ENCODE peak calls at places on chromosomes 12 and 14, in six cellular contexts. W is IMR-90, A is H1, O is mesenchymal stem cell, U is H9, R is trophoblast cell. Q is an unnamed sample.

GRCh38 chr12:100840748-100841147 is 46.2 kb downstream of the ANO4 start:
- DNase-seq in A (no peak), O (no peak), U (no peak), R (peak), W (no peak), Q (no peak)

GRCh38 chr14:68669644-68670343 is 123.1 kb downstream of the ZFP36L1 start:
- DNase-seq in W (no peak), A (no peak), R (no peak), U (no peak), O (no peak), Q (no peak)

GRCh38 chr14:74964787-74965769 is 9.7 kb upstream of the PGF start:
- DNase-seq in U (no peak), R (no peak), A (no peak), W (peak), O (peak), Q (no peak)

GRCh38 chr12:115088328-115088994 is 404.5 kb upstream of the TBX3 start:
- DNase-seq in U (no peak), O (no peak), R (no peak), A (no peak), W (no peak), Q (no peak)

GRCh38 chr14:34465069-34465859 is 3.2 kb upstream of the SPTSSA start:
- DNase-seq in R (no peak), A (no peak), U (no peak), O (peak), W (peak), Q (no peak)

GRCh38 chr14:49594347-49595089 is 4.2 kb upstream of the LRR1 start:
- DNase-seq in U (no peak), W (peak), A (no peak), R (no peak), O (peak), Q (no peak)

GRCh38 chr14:24952851-24953666 is 96.9 kb downstream of the STXBP6 start:
- DNase-seq in W (peak), O (no peak), R (no peak), U (peak), A (no peak), Q (no peak)

GRCh38 chr14:33959692-33960151 is 8.8 kb upstream of the EGLN3 start:
- DNase-seq in W (no peak), O (peak), R (peak), U (peak), A (no peak), Q (no peak)

GRCh38 chr12:95212576-95212975 is 4.7 kb downstream of the FGD6 start:
- DNase-seq in R (no peak), O (no peak), A (no peak), U (no peak), W (no peak), Q (no peak)

GRCh38 chr12:20829919-20830318 is 19.4 kb downstream of the SLCO1B3 start:
- DNase-seq in R (no peak), W (no peak), A (no peak), O (no peak), U (no peak), Q (no peak)

GRCh38 chr12:43009866-43010265 is 420.3 kb upstream of the PRICKLE1 start:
- DNase-seq in A (no peak), R (no peak), U (no peak), O (no peak), W (no peak), Q (no peak)

GRCh38 chr12:113227169-113227568 is 5.9 kb downstream of the TPCN1 start:
- DNase-seq in U (no peak), W (no peak), A (no peak), O (no peak), R (no peak), Q (no peak)
- H3K27ac ChIP-seq in U (no peak), W (no peak), A (no peak), O (no peak), R (no peak), Q (no peak)

GRCh38 chr12:88662093-88662492 is 81.8 kb upstream of the KITLG start:
- DNase-seq in U (no peak), R (no peak), W (no peak), O (no peak), A (no peak), Q (no peak)
- H4K91ac ChIP-seq in U (no peak), R (no peak), W (no peak), O (peak), A (no peak), Q (no peak)

GRCh38 chr12:6620885-6621274 is 13.7 kb upstream of the CHD4 start:
- DNase-seq in W (no peak), R (no peak), O (no peak), A (no peak), U (no peak), Q (no peak)
- H2AK5ac ChIP-seq in W (no peak), R (no peak), O (no peak), A (peak), U (no peak), Q (peak)

DNA sequence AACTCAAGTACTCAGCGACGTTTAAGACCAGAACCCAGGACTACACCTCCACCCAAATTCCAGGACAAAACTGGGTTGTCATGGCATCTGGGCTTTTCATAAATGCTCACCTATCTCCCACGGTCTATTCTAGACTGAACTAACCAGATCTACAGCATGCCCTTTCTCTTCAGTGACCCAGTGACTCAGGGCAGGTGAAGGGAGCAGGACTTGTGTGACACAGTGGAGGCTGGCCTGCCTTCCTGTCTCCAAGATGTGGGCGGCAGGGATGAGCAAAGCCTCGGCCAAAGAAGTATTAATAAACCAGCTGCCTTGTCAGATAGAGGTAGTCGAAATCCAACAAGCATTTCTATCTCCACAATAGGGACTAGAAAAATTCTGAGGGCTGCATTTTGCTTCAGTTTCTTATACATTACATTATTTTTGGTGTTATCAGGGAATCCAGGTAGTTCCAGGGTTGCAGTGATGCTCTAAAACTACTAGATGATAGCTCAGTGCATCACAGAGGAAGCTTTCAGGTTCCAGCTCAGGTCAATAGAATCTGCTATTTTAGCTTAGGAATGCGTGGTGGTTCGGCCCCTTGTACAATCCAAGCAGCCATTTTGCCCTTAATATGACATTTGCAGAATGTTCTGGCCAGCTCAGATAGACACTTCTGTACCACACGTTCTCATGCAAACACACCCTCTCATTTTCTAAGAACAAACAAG is 4.2 kb upstream of the GLRX5 start:
- DNase-seq in W (no peak), A (no peak), U (no peak), O (no peak), R (peak), Q (no peak)
- H3K27ac ChIP-seq in W (peak), A (no peak), U (no peak), O (no peak), R (no peak), Q (no peak)

GRCh38 chr12:70606001-70606400 is 31.2 kb downstream of the PTPRB start:
- DNase-seq in O (no peak), A (no peak), R (no peak), U (no peak), W (peak), Q (no peak)

GRCh38 chr12:70608184-70608583 is 29.0 kb downstream of the PTPRB start:
- DNase-seq in U (no peak), R (no peak), O (no peak), W (no peak), A (no peak), Q (no peak)

GRCh38 chr12:70609739-70610491 is 27.3 kb downstream of the PTPRB start:
- DNase-seq in U (peak), O (peak), A (no peak), R (no peak), W (no peak), Q (no peak)

GRCh38 chr12:70607107-70607506 is 30.1 kb downstream of the PTPRB start:
- DNase-seq in A (no peak), R (no peak), O (no peak), U (no peak), W (no peak), Q (no peak)

GRCh38 chr12:70609203-70609602 is 28.0 kb downstream of the PTPRB start:
- DNase-seq in R (no peak), O (no peak), W (no peak), U (no peak), A (no peak), Q (no peak)
- H4K91ac ChIP-seq in R (no peak), O (no peak), W (no peak), U (no peak), A (no peak), Q (no peak)

DNA sequence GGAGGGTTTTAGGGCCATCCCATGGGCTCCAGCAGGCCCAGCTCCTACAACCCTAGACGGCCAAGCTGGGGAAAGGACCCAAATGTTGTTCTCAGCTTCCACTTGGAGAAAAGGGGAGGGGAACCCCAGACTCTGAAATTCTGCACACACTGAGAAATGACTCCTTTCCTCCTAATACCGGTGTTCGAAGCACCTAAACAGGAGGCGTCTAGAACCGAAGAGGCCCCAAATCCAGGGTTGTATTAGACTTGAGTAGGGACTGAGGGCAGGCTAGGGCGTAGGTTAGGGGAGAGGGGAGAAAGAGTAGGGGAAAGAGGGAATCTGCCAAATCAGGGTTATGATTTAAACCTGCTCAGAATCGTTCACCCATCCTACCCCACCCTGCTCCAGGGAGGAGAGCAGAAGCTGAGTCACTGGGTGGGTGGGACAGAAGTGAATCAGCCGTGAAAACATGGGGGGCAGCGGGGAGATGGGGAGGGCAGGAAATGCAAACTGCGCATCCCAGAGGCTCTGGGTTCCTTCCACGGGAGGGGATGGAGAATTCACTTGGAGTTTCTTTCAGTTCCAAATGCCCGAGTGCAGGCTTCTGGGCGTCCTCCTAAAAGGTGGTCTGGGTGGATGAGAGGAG is 1.0 kb downstream of the IGFBP6 start:
- DNase-seq in A (no peak), O (peak), R (no peak), W (peak), U (peak), Q (no peak)
- H2AK5ac ChIP-seq in A (no peak), O (peak), R (no peak), W (peak), U (no peak), Q (peak)